ENCODE peak calls at places on chromosomes 1 and 21, in four cellular contexts. One of them, this sample, is unnamed. For H3K4me1 and H3K27me3, the result is how much of the 10 kb centered on the place peaks cover.

GRCh38 chr1:224450956-224451350 is 16.4 kb upstream of the WDR26 start:
- DNase-seq in tibial nerve: no peak
- DNase-seq in adipocyte: no peak
- DNase-seq in SJSA1: no peak
- DNase-seq in this sample: no peak

GRCh38 chr1:29801561-29801973 is 565.2 kb downstream of the PTPRU start:
- DNase-seq in tibial nerve: no peak
- DNase-seq in adipocyte: no peak
- DNase-seq in SJSA1: no peak
- DNase-seq in this sample: no peak

GRCh38 chr1:161739865-161740566 is 9.6 kb upstream of the DUSP12 start:
- DNase-seq in tibial nerve: no peak
- DNase-seq in adipocyte: no peak
- DNase-seq in SJSA1: no peak
- DNase-seq in this sample: no peak

GRCh38 chr1:191368891-191369654 is 789.2 kb upstream of the RGS18 start:
- DNase-seq in tibial nerve: no peak
- DNase-seq in adipocyte: no peak
- DNase-seq in SJSA1: no peak
- DNase-seq in this sample: no peak

GRCh38 chr1:53627031-53627430 is 111.9 kb downstream of the GLIS1 start:
- DNase-seq in tibial nerve: no peak
- DNase-seq in adipocyte: no peak
- DNase-seq in SJSA1: no peak
- DNase-seq in this sample: no peak

GRCh38 chr1:161089251-161089924 is at the start of gene NECTIN4:
- DNase-seq in tibial nerve: no peak
- DNase-seq in adipocyte: no peak
- DNase-seq in SJSA1: no peak
- DNase-seq in this sample: no peak

GRCh38 chr1:93061895-93062792 is 16.9 kb upstream of the MTF2 start:
- DNase-seq in tibial nerve: no peak
- DNase-seq in adipocyte: peak
- DNase-seq in SJSA1: no peak
- DNase-seq in this sample: no peak

GRCh38 chr1:236486315-236486714 is 37.5 kb upstream of the LGALS8 start:
- DNase-seq in tibial nerve: no peak
- DNase-seq in adipocyte: no peak
- DNase-seq in SJSA1: no peak
- DNase-seq in this sample: no peak

GRCh38 chr1:59433440-59433813 is 136.5 kb downstream of the FGGY start:
- DNase-seq in tibial nerve: no peak
- DNase-seq in adipocyte: no peak
- DNase-seq in SJSA1: peak
- DNase-seq in this sample: peak

GRCh38 chr1:162878000-162878596 is 17.1 kb upstream of the CCDC190 start:
- DNase-seq in tibial nerve: no peak
- DNase-seq in adipocyte: peak
- DNase-seq in SJSA1: peak
- DNase-seq in this sample: peak

GRCh38 chr1:177790566-177790965 is 179.3 kb downstream of the SEC16B start:
- DNase-seq in tibial nerve: no peak
- DNase-seq in adipocyte: no peak
- DNase-seq in SJSA1: no peak
- DNase-seq in this sample: no peak

GRCh38 chr1:201773764-201774163 is 55.2 kb upstream of the IPO9 start:
- DNase-seq in tibial nerve: no peak
- DNase-seq in adipocyte: no peak
- DNase-seq in SJSA1: peak
- DNase-seq in this sample: no peak

GRCh38 chr1:205706601-205707502 is 26.5 kb upstream of the SLC45A3 start:
- DNase-seq in tibial nerve: no peak
- DNase-seq in adipocyte: no peak
- DNase-seq in SJSA1: no peak
- DNase-seq in this sample: no peak

GRCh38 chr1:46303038-46303871 is at the start of the genes LRRC41 and UQCRH:
- DNase-seq in tibial nerve: peak
- DNase-seq in adipocyte: peak
- DNase-seq in SJSA1: peak
- DNase-seq in this sample: peak

DNA sequence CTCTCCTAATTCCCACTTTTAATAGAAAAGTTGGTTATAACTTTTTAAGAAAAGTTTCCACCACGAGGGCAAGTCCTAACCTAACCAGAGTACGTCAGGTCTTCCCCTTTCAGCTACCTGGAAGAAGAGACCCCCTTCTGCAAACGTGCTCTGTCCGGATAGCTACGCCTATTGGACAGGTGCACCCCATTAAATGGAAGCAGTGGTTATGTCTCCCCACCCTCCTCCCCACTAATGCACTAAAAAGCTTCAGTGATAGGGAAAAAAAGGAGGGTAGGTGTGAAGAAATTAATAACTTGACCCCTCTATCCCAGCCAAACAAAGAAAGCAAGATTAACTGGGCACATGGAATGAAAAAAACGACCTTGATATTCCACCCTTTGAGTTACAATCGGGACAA is 7.7 kb downstream of the GLUL start:
- DNase-seq in tibial nerve: no peak
- DNase-seq in adipocyte: no peak
- DNase-seq in SJSA1: no peak
- DNase-seq in this sample: no peak
- H3K4me1 ChIP-seq in tibial nerve: under half
- H3K4me1 ChIP-seq in adipocyte: under half
- H3K4me1 ChIP-seq in SJSA1: under half
- H3K4me1 ChIP-seq in this sample: under half

GRCh38 chr21:45641480-45642035 is 2.0 kb upstream of the PCBP3 start:
- DNase-seq in tibial nerve: no peak
- DNase-seq in adipocyte: no peak
- DNase-seq in SJSA1: no peak
- DNase-seq in this sample: no peak

GRCh38 chr21:45640888-45641479 is 2.5 kb upstream of the PCBP3 start:
- DNase-seq in tibial nerve: no peak
- DNase-seq in adipocyte: no peak
- DNase-seq in SJSA1: peak
- DNase-seq in this sample: no peak

GRCh38 chr21:45644041-45644906 is 749 bp downstream of the PCBP3 start:
- DNase-seq in tibial nerve: no peak
- DNase-seq in adipocyte: peak
- DNase-seq in SJSA1: peak
- DNase-seq in this sample: no peak

GRCh38 chr21:45642122-45642813 is 1.3 kb upstream of the PCBP3 start:
- DNase-seq in tibial nerve: no peak
- DNase-seq in adipocyte: peak
- DNase-seq in SJSA1: peak
- DNase-seq in this sample: peak

GRCh38 chr21:45643021-45643980 is at the start of gene PCBP3:
- DNase-seq in tibial nerve: peak
- DNase-seq in adipocyte: peak
- DNase-seq in SJSA1: peak
- DNase-seq in this sample: peak
- H3K27me3 ChIP-seq in tibial nerve: under half
- H3K27me3 ChIP-seq in adipocyte: under half
- H3K27me3 ChIP-seq in SJSA1: under half
- H3K27me3 ChIP-seq in this sample: under half

DNA sequence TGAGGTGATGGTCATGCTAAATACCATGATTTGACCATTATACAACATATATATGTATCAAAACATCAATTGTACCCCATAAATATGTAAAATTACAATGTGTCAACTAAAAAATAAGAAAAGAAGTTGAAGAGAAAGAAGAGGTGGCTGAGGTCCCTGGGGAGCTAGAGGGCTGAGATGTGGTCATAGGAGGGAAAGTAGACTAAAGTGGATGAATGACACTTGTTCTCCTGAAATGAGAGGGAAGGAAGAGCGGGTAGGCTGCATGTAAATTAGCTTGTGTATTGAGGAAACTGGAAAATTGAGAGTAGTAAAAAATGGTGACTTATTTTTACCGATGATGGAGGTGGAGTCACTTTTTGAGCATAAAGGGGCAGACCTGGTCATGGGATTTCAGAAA is 117.0 kb downstream of the ST6GALNAC3 start:
- DNase-seq in tibial nerve: no peak
- DNase-seq in adipocyte: no peak
- DNase-seq in SJSA1: no peak
- DNase-seq in this sample: no peak
- H3K4me1 ChIP-seq in tibial nerve: under half
- H3K4me1 ChIP-seq in adipocyte: under half
- H3K4me1 ChIP-seq in SJSA1: under half
- H3K4me1 ChIP-seq in this sample: under half

GRCh38 chr1:23367791-23368561 is 1.7 kb downstream of the ZNF436 start:
- DNase-seq in tibial nerve: peak
- DNase-seq in adipocyte: peak
- DNase-seq in SJSA1: peak
- DNase-seq in this sample: peak
- H3K27me3 ChIP-seq in tibial nerve: under half
- H3K27me3 ChIP-seq in adipocyte: under half
- H3K27me3 ChIP-seq in SJSA1: under half
- H3K27me3 ChIP-seq in this sample: under half

DNA sequence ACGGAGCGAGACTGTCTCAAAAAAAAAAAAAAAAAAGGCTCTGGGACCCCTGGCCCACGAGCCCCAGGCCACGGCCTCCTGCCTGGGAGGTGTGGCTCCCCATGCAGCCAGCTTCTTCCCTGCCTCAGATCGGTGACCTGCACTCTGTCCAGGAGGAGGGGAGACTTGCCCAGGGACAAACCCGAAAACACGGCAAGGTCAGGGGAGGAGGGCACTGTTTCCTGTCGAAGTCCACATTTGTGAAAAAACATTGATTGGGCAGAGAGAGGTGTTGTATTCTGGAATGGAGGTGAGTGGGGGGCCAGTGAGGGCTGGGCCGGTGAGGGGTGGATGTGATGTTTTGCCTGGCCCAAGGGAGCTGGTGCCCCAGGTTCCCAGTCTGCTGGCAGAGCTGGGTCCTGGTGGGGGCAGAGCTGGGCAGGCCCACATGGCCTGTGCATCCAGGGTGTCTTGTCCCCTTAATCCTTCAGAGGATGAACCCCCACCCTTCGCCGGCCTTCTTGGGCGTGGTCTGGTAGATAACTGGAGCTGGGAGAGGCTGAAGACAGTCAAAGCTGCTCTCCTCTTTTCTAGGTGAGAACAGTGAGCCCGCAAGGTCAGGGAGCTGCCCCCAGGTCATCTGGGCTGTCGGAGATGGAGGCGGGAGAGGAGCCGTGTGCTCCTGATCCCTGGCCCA is 12.4 kb upstream of the FAAP20 start:
- DNase-seq in tibial nerve: no peak
- DNase-seq in adipocyte: no peak
- DNase-seq in SJSA1: no peak
- DNase-seq in this sample: no peak
- H3K4me1 ChIP-seq in tibial nerve: under half
- H3K4me1 ChIP-seq in adipocyte: half or more
- H3K4me1 ChIP-seq in SJSA1: under half
- H3K4me1 ChIP-seq in this sample: under half